ENCODE peak calls at places on chromosome 4, in ten cellular contexts. One of them, this sample, is unnamed.

GRCh38 chr4:48129307-48130014 is 4.6 kb downstream of the TXK start:
- DNase-seq in suprapubic skin: no peak
- DNase-seq in heart left ventricle: no peak
- DNase-seq in fibroblast of mammary gland: no peak
- DNase-seq in neural crest cell: no peak
- DNase-seq in fibroblast of pulmonary artery: peak
- DNase-seq in GM10248: peak
- DNase-seq in upper lobe of left lung: no peak
- DNase-seq in endothelial cell: no peak
- DNase-seq in AG04450: no peak
- DNase-seq in this sample: no peak

GRCh38 chr4:152357206-152357605 is 178.7 kb downstream of the FBXW7 start:
- DNase-seq in endothelial cell: no peak
- DNase-seq in upper lobe of left lung: peak
- DNase-seq in suprapubic skin: no peak
- DNase-seq in neural crest cell: no peak
- DNase-seq in GM10248: no peak
- DNase-seq in fibroblast of pulmonary artery: peak
- DNase-seq in AG04450: no peak
- DNase-seq in heart left ventricle: no peak
- DNase-seq in fibroblast of mammary gland: peak
- DNase-seq in this sample: peak

GRCh38 chr4:73914071-73914470 is 44.9 kb downstream of the CXCL1 start:
- DNase-seq in GM10248: no peak
- DNase-seq in suprapubic skin: no peak
- DNase-seq in neural crest cell: no peak
- DNase-seq in fibroblast of pulmonary artery: no peak
- DNase-seq in heart left ventricle: no peak
- DNase-seq in upper lobe of left lung: no peak
- DNase-seq in AG04450: no peak
- DNase-seq in fibroblast of mammary gland: no peak
- DNase-seq in endothelial cell: no peak
- DNase-seq in this sample: no peak

GRCh38 chr4:62196338-62196737 is 996.2 kb downstream of the ADGRL3 start:
- DNase-seq in AG04450: no peak
- DNase-seq in fibroblast of mammary gland: no peak
- DNase-seq in endothelial cell: no peak
- DNase-seq in upper lobe of left lung: no peak
- DNase-seq in neural crest cell: no peak
- DNase-seq in GM10248: no peak
- DNase-seq in fibroblast of pulmonary artery: no peak
- DNase-seq in heart left ventricle: no peak
- DNase-seq in suprapubic skin: no peak
- DNase-seq in this sample: no peak

GRCh38 chr4:152255437-152255836 is 280.5 kb downstream of the FBXW7 start:
- DNase-seq in AG04450: no peak
- DNase-seq in suprapubic skin: no peak
- DNase-seq in neural crest cell: no peak
- DNase-seq in heart left ventricle: no peak
- DNase-seq in GM10248: peak
- DNase-seq in fibroblast of pulmonary artery: peak
- DNase-seq in endothelial cell: no peak
- DNase-seq in fibroblast of mammary gland: peak
- DNase-seq in upper lobe of left lung: peak
- DNase-seq in this sample: peak

GRCh38 chr4:3498901-3499510 is 33.2 kb downstream of the LRPAP1 start:
- DNase-seq in endothelial cell: no peak
- DNase-seq in GM10248: no peak
- DNase-seq in upper lobe of left lung: no peak
- DNase-seq in neural crest cell: no peak
- DNase-seq in suprapubic skin: no peak
- DNase-seq in AG04450: no peak
- DNase-seq in fibroblast of pulmonary artery: no peak
- DNase-seq in fibroblast of mammary gland: no peak
- DNase-seq in heart left ventricle: no peak
- DNase-seq in this sample: no peak

GRCh38 chr4:10577018-10577417 is 107.5 kb downstream of the CLNK start:
- DNase-seq in fibroblast of mammary gland: no peak
- DNase-seq in GM10248: no peak
- DNase-seq in neural crest cell: no peak
- DNase-seq in heart left ventricle: no peak
- DNase-seq in upper lobe of left lung: no peak
- DNase-seq in endothelial cell: no peak
- DNase-seq in fibroblast of pulmonary artery: no peak
- DNase-seq in suprapubic skin: no peak
- DNase-seq in AG04450: no peak
- DNase-seq in this sample: no peak

GRCh38 chr4:53854991-53855885 is 209.2 kb downstream of the CHIC2 start:
- DNase-seq in AG04450: no peak
- DNase-seq in fibroblast of pulmonary artery: peak
- DNase-seq in GM10248: no peak
- DNase-seq in endothelial cell: no peak
- DNase-seq in neural crest cell: no peak
- DNase-seq in fibroblast of mammary gland: peak
- DNase-seq in heart left ventricle: no peak
- DNase-seq in upper lobe of left lung: no peak
- DNase-seq in suprapubic skin: no peak
- DNase-seq in this sample: peak

GRCh38 chr4:143089847-143090246 is 94.9 kb upstream of the USP38 start:
- DNase-seq in AG04450: no peak
- DNase-seq in fibroblast of pulmonary artery: no peak
- DNase-seq in endothelial cell: no peak
- DNase-seq in upper lobe of left lung: no peak
- DNase-seq in neural crest cell: no peak
- DNase-seq in fibroblast of mammary gland: no peak
- DNase-seq in GM10248: no peak
- DNase-seq in heart left ventricle: no peak
- DNase-seq in suprapubic skin: no peak
- DNase-seq in this sample: no peak

GRCh38 chr4:128951316-128951715 is 141.8 kb downstream of the JADE1 start:
- DNase-seq in fibroblast of mammary gland: no peak
- DNase-seq in neural crest cell: no peak
- DNase-seq in GM10248: no peak
- DNase-seq in suprapubic skin: no peak
- DNase-seq in heart left ventricle: no peak
- DNase-seq in AG04450: no peak
- DNase-seq in endothelial cell: no peak
- DNase-seq in fibroblast of pulmonary artery: no peak
- DNase-seq in upper lobe of left lung: no peak
- DNase-seq in this sample: no peak

GRCh38 chr4:40202474-40202873 is 5.6 kb downstream of the RHOH start:
- DNase-seq in endothelial cell: no peak
- DNase-seq in suprapubic skin: no peak
- DNase-seq in neural crest cell: no peak
- DNase-seq in upper lobe of left lung: no peak
- DNase-seq in heart left ventricle: no peak
- DNase-seq in fibroblast of pulmonary artery: no peak
- DNase-seq in fibroblast of mammary gland: no peak
- DNase-seq in AG04450: no peak
- DNase-seq in GM10248: no peak
- DNase-seq in this sample: no peak

GRCh38 chr4:82376109-82376508 is 2.3 kb upstream of the HNRNPD start:
- DNase-seq in endothelial cell: no peak
- DNase-seq in GM10248: no peak
- DNase-seq in upper lobe of left lung: no peak
- DNase-seq in heart left ventricle: no peak
- DNase-seq in fibroblast of pulmonary artery: no peak
- DNase-seq in AG04450: no peak
- DNase-seq in neural crest cell: no peak
- DNase-seq in fibroblast of mammary gland: no peak
- DNase-seq in suprapubic skin: no peak
- DNase-seq in this sample: no peak

GRCh38 chr4:124278477-124278876 is 434.1 kb downstream of the ANKRD50 start:
- DNase-seq in fibroblast of mammary gland: no peak
- DNase-seq in fibroblast of pulmonary artery: peak
- DNase-seq in suprapubic skin: no peak
- DNase-seq in endothelial cell: no peak
- DNase-seq in GM10248: no peak
- DNase-seq in upper lobe of left lung: no peak
- DNase-seq in AG04450: no peak
- DNase-seq in heart left ventricle: no peak
- DNase-seq in neural crest cell: no peak
- DNase-seq in this sample: peak

DNA sequence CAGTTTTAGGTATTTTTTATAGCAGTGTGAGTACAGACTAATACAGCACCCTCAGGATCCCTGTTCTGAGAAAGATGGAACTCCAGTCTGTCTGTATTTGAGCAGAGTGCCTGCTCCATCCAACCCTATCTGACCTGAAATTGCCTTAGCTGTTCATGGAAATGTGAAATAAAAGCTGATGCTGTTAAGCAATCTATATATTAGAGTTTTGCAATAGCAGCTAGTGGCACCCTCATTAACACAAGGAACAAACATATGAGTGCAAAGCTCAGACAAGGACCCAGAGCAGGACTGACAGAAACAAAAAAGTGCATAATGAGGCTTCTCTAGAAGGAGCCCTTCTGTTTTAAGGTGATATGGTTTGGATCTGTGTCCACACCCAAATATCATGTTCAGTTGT is 273.0 kb upstream of the KLF3 start:
- DNase-seq in GM10248: no peak
- DNase-seq in heart left ventricle: no peak
- DNase-seq in suprapubic skin: no peak
- DNase-seq in neural crest cell: no peak
- DNase-seq in AG04450: no peak
- DNase-seq in endothelial cell: no peak
- DNase-seq in fibroblast of mammary gland: no peak
- DNase-seq in upper lobe of left lung: no peak
- DNase-seq in fibroblast of pulmonary artery: no peak
- DNase-seq in this sample: no peak
- TF ChIP-seq CTCF in GM10248: no peak
- TF ChIP-seq CTCF in heart left ventricle: no peak
- TF ChIP-seq CTCF in suprapubic skin: no peak
- TF ChIP-seq CTCF in neural crest cell: no peak
- TF ChIP-seq CTCF in AG04450: no peak
- TF ChIP-seq CTCF in endothelial cell: no peak
- TF ChIP-seq CTCF in fibroblast of mammary gland: no peak
- TF ChIP-seq CTCF in upper lobe of left lung: no peak
- TF ChIP-seq CTCF in fibroblast of pulmonary artery: no peak
- TF ChIP-seq CTCF in this sample: no peak

GRCh38 chr4:7772708-7773385 is 166.8 kb downstream of the AFAP1 start:
- DNase-seq in heart left ventricle: peak
- DNase-seq in neural crest cell: no peak
- DNase-seq in endothelial cell: no peak
- DNase-seq in GM10248: no peak
- DNase-seq in fibroblast of mammary gland: peak
- DNase-seq in fibroblast of pulmonary artery: peak
- DNase-seq in AG04450: no peak
- DNase-seq in upper lobe of left lung: no peak
- DNase-seq in suprapubic skin: no peak
- DNase-seq in this sample: no peak

GRCh38 chr4:7773401-7774187 is 166.1 kb downstream of the AFAP1 start:
- DNase-seq in fibroblast of pulmonary artery: no peak
- DNase-seq in suprapubic skin: no peak
- DNase-seq in heart left ventricle: no peak
- DNase-seq in AG04450: no peak
- DNase-seq in endothelial cell: no peak
- DNase-seq in upper lobe of left lung: no peak
- DNase-seq in fibroblast of mammary gland: no peak
- DNase-seq in GM10248: no peak
- DNase-seq in neural crest cell: no peak
- DNase-seq in this sample: no peak

GRCh38 chr4:7775396-7775795 is 164.3 kb downstream of the AFAP1 start:
- DNase-seq in heart left ventricle: no peak
- DNase-seq in AG04450: no peak
- DNase-seq in fibroblast of pulmonary artery: no peak
- DNase-seq in GM10248: no peak
- DNase-seq in fibroblast of mammary gland: no peak
- DNase-seq in neural crest cell: no peak
- DNase-seq in upper lobe of left lung: no peak
- DNase-seq in suprapubic skin: no peak
- DNase-seq in endothelial cell: no peak
- DNase-seq in this sample: no peak

GRCh38 chr4:7771541-7772507 is 167.8 kb downstream of the AFAP1 start:
- DNase-seq in upper lobe of left lung: no peak
- DNase-seq in heart left ventricle: no peak
- DNase-seq in GM10248: peak
- DNase-seq in fibroblast of mammary gland: no peak
- DNase-seq in endothelial cell: no peak
- DNase-seq in AG04450: no peak
- DNase-seq in neural crest cell: no peak
- DNase-seq in suprapubic skin: no peak
- DNase-seq in fibroblast of pulmonary artery: no peak
- DNase-seq in this sample: no peak

DNA sequence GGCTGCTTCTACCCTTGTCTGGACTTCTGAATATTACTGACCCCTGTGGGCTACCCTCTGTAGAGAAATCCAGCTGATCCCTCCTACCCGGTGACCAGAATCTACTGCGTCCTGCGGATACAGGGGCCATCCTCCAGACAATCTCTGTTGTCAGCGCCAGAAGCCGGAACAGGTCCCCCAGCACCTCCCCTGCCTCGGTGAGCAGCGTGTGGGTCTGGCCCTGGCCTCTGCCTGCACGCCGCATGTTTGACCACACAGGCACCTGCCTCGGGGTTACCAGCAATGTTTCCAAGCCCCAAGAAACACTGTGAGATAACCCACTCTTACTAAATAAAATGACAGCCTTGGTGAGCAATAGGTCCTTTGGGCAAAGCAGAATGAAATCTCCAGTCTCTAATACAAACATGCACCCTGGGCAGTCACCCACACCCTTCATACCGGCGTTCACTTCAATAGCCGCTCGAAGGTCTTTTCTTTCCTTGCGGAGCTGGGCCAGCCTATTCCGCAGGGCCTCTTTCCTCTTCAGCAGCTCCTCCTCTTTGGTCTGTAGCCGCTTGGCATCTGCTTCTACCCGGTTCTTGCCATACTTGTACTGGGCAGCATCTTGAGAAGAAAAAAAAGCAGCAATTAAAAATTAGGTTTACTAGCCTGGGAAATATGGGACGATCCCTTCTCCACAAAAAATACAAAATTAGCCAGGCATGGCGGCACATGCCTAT is 165.2 kb downstream of the AFAP1 start:
- DNase-seq in endothelial cell: no peak
- DNase-seq in heart left ventricle: no peak
- DNase-seq in upper lobe of left lung: no peak
- DNase-seq in AG04450: no peak
- DNase-seq in neural crest cell: no peak
- DNase-seq in GM10248: no peak
- DNase-seq in fibroblast of pulmonary artery: no peak
- DNase-seq in suprapubic skin: no peak
- DNase-seq in fibroblast of mammary gland: no peak
- DNase-seq in this sample: no peak
- TF ChIP-seq CTCF in endothelial cell: no peak
- TF ChIP-seq CTCF in heart left ventricle: no peak
- TF ChIP-seq CTCF in upper lobe of left lung: no peak
- TF ChIP-seq CTCF in AG04450: no peak
- TF ChIP-seq CTCF in neural crest cell: no peak
- TF ChIP-seq CTCF in GM10248: no peak
- TF ChIP-seq CTCF in fibroblast of pulmonary artery: no peak
- TF ChIP-seq CTCF in suprapubic skin: no peak
- TF ChIP-seq CTCF in fibroblast of mammary gland: no peak
- TF ChIP-seq CTCF in this sample: no peak

GRCh38 chr4:172892300-172892699 is 276.3 kb upstream of the GALNT7 start:
- DNase-seq in fibroblast of mammary gland: peak
- DNase-seq in neural crest cell: no peak
- DNase-seq in GM10248: no peak
- DNase-seq in suprapubic skin: no peak
- DNase-seq in upper lobe of left lung: no peak
- DNase-seq in heart left ventricle: no peak
- DNase-seq in AG04450: no peak
- DNase-seq in fibroblast of pulmonary artery: peak
- DNase-seq in endothelial cell: peak
- DNase-seq in this sample: peak
- TF ChIP-seq CTCF in fibroblast of mammary gland: peak
- TF ChIP-seq CTCF in neural crest cell: peak
- TF ChIP-seq CTCF in GM10248: peak
- TF ChIP-seq CTCF in suprapubic skin: no peak
- TF ChIP-seq CTCF in upper lobe of left lung: no peak
- TF ChIP-seq CTCF in heart left ventricle: no peak
- TF ChIP-seq CTCF in AG04450: peak
- TF ChIP-seq CTCF in fibroblast of pulmonary artery: peak
- TF ChIP-seq CTCF in endothelial cell: peak
- TF ChIP-seq CTCF in this sample: peak

GRCh38 chr4:93710101-93710846 is 118.3 kb upstream of the ATOH1 start:
- DNase-seq in AG04450: no peak
- DNase-seq in GM10248: no peak
- DNase-seq in upper lobe of left lung: peak
- DNase-seq in fibroblast of pulmonary artery: no peak
- DNase-seq in suprapubic skin: no peak
- DNase-seq in heart left ventricle: no peak
- DNase-seq in fibroblast of mammary gland: no peak
- DNase-seq in neural crest cell: no peak
- DNase-seq in endothelial cell: peak
- DNase-seq in this sample: peak
- TF ChIP-seq CTCF in AG04450: no peak
- TF ChIP-seq CTCF in GM10248: peak
- TF ChIP-seq CTCF in upper lobe of left lung: peak
- TF ChIP-seq CTCF in fibroblast of pulmonary artery: no peak
- TF ChIP-seq CTCF in suprapubic skin: no peak
- TF ChIP-seq CTCF in heart left ventricle: no peak
- TF ChIP-seq CTCF in fibroblast of mammary gland: no peak
- TF ChIP-seq CTCF in neural crest cell: peak
- TF ChIP-seq CTCF in endothelial cell: peak
- TF ChIP-seq CTCF in this sample: peak